ENCODE peak calls at places on chromosomes 11 and 22, in ten cellular contexts. Q is tibial nerve; M is neuronal stem cell; G is CD4-positive, CD25-positive, alpha-beta regulatory T cell; Z is cardiac muscle cell; A is CD8-positive, alpha-beta memory T cell; F is esophagus squamous epithelium; K is OCI-LY7; P is fibroblast of lung; J is endodermal cell. W is an unnamed sample.

GRCh38 chr11:45225961-45226871 is 59.9 kb downstream of the SYT13 start:
- DNase-seq in Q (no peak), M (no peak), G (no peak), Z (no peak), A (no peak), F (no peak), K (no peak), P (no peak), J (no peak), W (no peak)

GRCh38 chr11:95241673-95242072 is 10.7 kb upstream of the SESN3 start:
- DNase-seq in Q (no peak), M (no peak), G (no peak), Z (no peak), A (no peak), F (no peak), K (no peak), P (peak; percentile 16), J (no peak), W (no peak)

GRCh38 chr11:126246636-126247035 is 22.1 kb downstream of the SRPRA start:
- DNase-seq in Q (no peak), M (no peak), G (no peak), Z (no peak), A (no peak), F (no peak), K (no peak), P (peak; percentile 50), J (no peak), W (no peak)

GRCh38 chr11:35794850-35795249 is 132.3 kb downstream of the TRIM44 start:
- DNase-seq in Q (no peak), M (no peak), G (no peak), Z (no peak), A (no peak), F (no peak), K (no peak), P (peak; percentile 83), J (no peak), W (no peak)

GRCh38 chr22:41668971-41669911 is 19.4 kb downstream of the SNU13 start:
- DNase-seq in Q (no peak), M (no peak), G (no peak), Z (no peak), A (no peak), F (no peak), K (no peak), P (peak; percentile 79), J (no peak), W (peak; percentile 51)

GRCh38 chr11:2706321-2706720 is 6.5 kb upstream of the KCNQ1OT1 start:
- DNase-seq in Q (no peak), M (no peak), G (no peak), Z (no peak), A (no peak), F (no peak), K (no peak), P (no peak), J (no peak), W (no peak)

GRCh38 chr11:27013741-27014415 is 20.0 kb downstream of the FIBIN start:
- DNase-seq in Q (no peak), M (no peak), G (no peak), Z (no peak), A (no peak), F (no peak), K (no peak), P (peak; percentile 84), J (no peak), W (no peak)

GRCh38 chr11:118911113-118911879 is 14.4 kb downstream of the BCL9L start:
- DNase-seq in Q (no peak), M (no peak), G (no peak), Z (no peak), A (no peak), F (no peak), K (no peak), P (peak; percentile 61), J (peak; percentile 87), W (no peak)

GRCh38 chr11:130198964-130199363 is 39.4 kb downstream of the ST14 start:
- DNase-seq in Q (no peak), M (no peak), G (no peak), Z (no peak), A (no peak), F (no peak), K (no peak), P (no peak), J (no peak), W (no peak)

GRCh38 chr22:20494978-20495860 is at the start of gene KLHL22:
- DNase-seq in Q (peak; percentile 24), M (peak; percentile 21), G (peak; percentile 58), Z (peak; percentile 36), A (peak; percentile 3), F (no peak), K (peak; percentile 35), P (peak; percentile 38), J (no peak), W (no peak)

GRCh38 chr11:43923327-43924111 is 18.9 kb upstream of the C11orf96 start:
- DNase-seq in Q (peak; percentile 69), M (no peak), G (no peak), Z (no peak), A (no peak), F (no peak), K (no peak), P (peak; percentile 68), J (peak; percentile 62), W (no peak)

GRCh38 chr11:132898021-132898420 is 634.3 kb downstream of the OPCML start:
- DNase-seq in Q (no peak), M (no peak), G (no peak), Z (no peak), A (no peak), F (no peak), K (no peak), P (peak; percentile 69), J (no peak), W (no peak)

GRCh38 chr11:125903753-125904659 is at the start of gene DDX25:
- DNase-seq in Q (no peak), M (peak; percentile 51), G (peak; percentile 12), Z (peak; percentile 69), A (peak; percentile 14), F (no peak), K (no peak), P (no peak), J (peak; percentile 89), W (no peak)

GRCh38 chr22:41925783-41926460 is 684 bp downstream of the TNFRSF13C start:
- DNase-seq in Q (peak; percentile 51), M (no peak), G (peak; percentile 61), Z (peak; percentile 71), A (peak; percentile 78), F (no peak), K (peak; percentile 78), P (peak; percentile 15), J (peak; percentile 95), W (no peak)

GRCh38 chr22:49393526-49393925 is 434.1 kb downstream of the BRD1 start:
- DNase-seq in Q (no peak), M (no peak), G (no peak), Z (no peak), A (no peak), F (no peak), K (no peak), P (no peak), J (peak; percentile 33), W (no peak)

GRCh38 chr22:49398115-49398514 is 429.6 kb downstream of the BRD1 start:
- DNase-seq in Q (no peak), M (no peak), G (no peak), Z (no peak), A (no peak), F (no peak), K (no peak), P (no peak), J (peak; percentile 41), W (no peak)

GRCh38 chr22:49396817-49397216 is 430.9 kb downstream of the BRD1 start:
- DNase-seq in Q (no peak), M (no peak), G (no peak), Z (no peak), A (no peak), F (no peak), K (no peak), P (no peak), J (peak; percentile 26), W (no peak)

GRCh38 chr22:49394116-49394785 is 433.4 kb downstream of the BRD1 start:
- DNase-seq in Q (no peak), M (no peak), G (no peak), Z (no peak), A (no peak), F (no peak), K (peak; percentile 24), P (no peak), J (peak; percentile 47), W (no peak)

DNA sequence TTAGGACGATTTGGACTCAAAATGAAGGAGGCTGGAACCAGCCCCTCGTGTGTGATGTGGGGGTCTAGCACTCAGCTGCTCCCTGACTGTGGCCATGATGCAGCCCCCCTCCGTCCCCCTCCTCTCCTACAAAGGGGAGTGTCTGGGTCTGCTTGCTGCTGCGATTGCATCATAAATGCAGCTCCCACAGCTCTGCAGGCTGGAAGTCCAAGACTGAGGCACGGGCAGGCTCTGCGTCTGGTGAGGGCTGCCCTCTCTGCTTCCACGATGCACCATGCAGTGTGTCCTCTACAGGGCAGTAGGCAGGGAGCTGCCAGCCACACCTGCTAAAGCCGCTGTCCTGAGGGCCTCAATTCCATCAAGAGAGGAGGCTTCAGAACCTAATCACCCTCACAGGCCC is 432.1 kb downstream of the BRD1 start:
- DNase-seq in Q (no peak), M (no peak), G (no peak), Z (no peak), A (no peak), F (no peak), K (no peak), P (no peak), J (peak; percentile 14), W (no peak)
- H3K9me3 ChIP-seq in Q (peaks cover 31% of the 10 kb centered on the region), M (no peaks in the 10 kb centered on the region), G (no peaks in the 10 kb centered on the region), Z (no peaks in the 10 kb centered on the region), A (no peaks in the 10 kb centered on the region), F (no peaks in the 10 kb centered on the region), K (peaks cover 6% of the 10 kb centered on the region), P (no peaks in the 10 kb centered on the region), J (no peaks in the 10 kb centered on the region), W (no peaks in the 10 kb centered on the region)

GRCh38 chr22:39421691-39422090 is 22.1 kb downstream of the TAB1 start:
- DNase-seq in Q (no peak), M (no peak), G (no peak), Z (no peak), A (no peak), F (no peak), K (no peak), P (no peak), J (no peak), W (no peak)
- H3K36me3 ChIP-seq in Q (peaks cover 4% of the 10 kb centered on the region), M (peaks cover 80% of the 10 kb centered on the region), G (peaks cover 73% of the 10 kb centered on the region), Z (peaks cover 34% of the 10 kb centered on the region), A (peaks cover 53% of the 10 kb centered on the region), F (peaks cover 100% of the 10 kb centered on the region), K (peaks cover 80% of the 10 kb centered on the region), P (peaks cover 19% of the 10 kb centered on the region), J (peaks cover 41% of the 10 kb centered on the region), W (peaks cover 3% of the 10 kb centered on the region)

DNA sequence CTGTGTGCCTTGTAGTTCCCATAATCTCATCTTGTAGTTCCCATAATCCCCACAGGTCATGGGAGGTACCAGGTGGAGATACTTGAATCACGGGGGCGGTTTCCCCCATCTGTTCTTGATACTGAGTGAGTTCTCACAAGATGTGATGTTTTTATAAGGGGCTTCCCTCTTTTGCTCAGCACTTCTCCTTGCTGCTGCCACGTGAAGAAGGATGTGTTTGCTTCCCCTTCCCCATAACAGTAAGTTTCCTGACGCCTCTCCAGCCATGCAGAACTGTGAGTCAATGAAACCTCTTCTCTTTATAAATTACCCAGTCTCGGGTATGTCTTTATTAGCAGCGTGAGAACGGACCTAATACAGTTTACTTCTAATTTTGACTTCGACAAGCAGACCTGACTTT is 14.0 kb upstream of the SMIM38 start:
- DNase-seq in Q (no peak), M (no peak), G (no peak), Z (no peak), A (no peak), F (no peak), K (no peak), P (no peak), J (no peak), W (no peak)
- H3K9me3 ChIP-seq in Q (peaks cover 13% of the 10 kb centered on the region), M (peaks cover 6% of the 10 kb centered on the region), G (peaks cover 10% of the 10 kb centered on the region), Z (no peaks in the 10 kb centered on the region), A (no peaks in the 10 kb centered on the region), F (peaks cover 14% of the 10 kb centered on the region), K (no peaks in the 10 kb centered on the region), P (no peaks in the 10 kb centered on the region), J (peaks cover 15% of the 10 kb centered on the region), W (peaks cover 14% of the 10 kb centered on the region)

GRCh38 chr11:108204918-108205499 is 17.4 kb downstream of the NPAT start:
- DNase-seq in Q (no peak), M (no peak), G (no peak), Z (no peak), A (no peak), F (no peak), K (no peak), P (no peak), J (no peak), W (no peak)
- H3K36me3 ChIP-seq in Q (no peaks in the 10 kb centered on the region), M (peaks cover 96% of the 10 kb centered on the region), G (peaks cover 59% of the 10 kb centered on the region), Z (no peaks in the 10 kb centered on the region), A (peaks cover 54% of the 10 kb centered on the region), F (peaks cover 64% of the 10 kb centered on the region), K (peaks cover 99% of the 10 kb centered on the region), P (peaks cover 3% of the 10 kb centered on the region), J (peaks cover 75% of the 10 kb centered on the region), W (no peaks in the 10 kb centered on the region)